ENCODE peak calls at places on chromosomes 5 and 9, in five cellular contexts. One of them, this sample, is unnamed.

GRCh38 chr5:72314571-72315172 is 5.4 kb downstream of the MRPS27 start:
- DNase-seq in bronchial epithelial cell: peak
- DNase-seq in T-helper 9 cell: no peak
- DNase-seq in endothelial cell: no peak
- DNase-seq in hepatocyte: peak
- DNase-seq in this sample: no peak

GRCh38 chr5:106258591-106259125 is 1412.1 kb downstream of the EFNA5 start:
- DNase-seq in bronchial epithelial cell: no peak
- DNase-seq in T-helper 9 cell: no peak
- DNase-seq in endothelial cell: no peak
- DNase-seq in hepatocyte: no peak
- DNase-seq in this sample: no peak

GRCh38 chr5:114411380-114411931 is 49.6 kb downstream of the KCNN2 start:
- DNase-seq in bronchial epithelial cell: no peak
- DNase-seq in T-helper 9 cell: no peak
- DNase-seq in endothelial cell: no peak
- DNase-seq in hepatocyte: peak
- DNase-seq in this sample: no peak

GRCh38 chr5:69331528-69332445 is 814 bp downstream of the CCDC125 start:
- DNase-seq in bronchial epithelial cell: peak
- DNase-seq in T-helper 9 cell: no peak
- DNase-seq in endothelial cell: no peak
- DNase-seq in hepatocyte: peak
- DNase-seq in this sample: no peak

GRCh38 chr5:172713113-172713808 is 57.7 kb downstream of the DUSP1 start:
- DNase-seq in bronchial epithelial cell: no peak
- DNase-seq in T-helper 9 cell: peak
- DNase-seq in endothelial cell: peak
- DNase-seq in hepatocyte: peak
- DNase-seq in this sample: no peak

GRCh38 chr9:131817627-131818026 is 77.8 kb upstream of the RAPGEF1 start:
- DNase-seq in bronchial epithelial cell: no peak
- DNase-seq in T-helper 9 cell: no peak
- DNase-seq in endothelial cell: no peak
- DNase-seq in hepatocyte: no peak
- DNase-seq in this sample: peak

GRCh38 chr5:67146574-67146973 is 50.0 kb downstream of the CD180 start:
- DNase-seq in bronchial epithelial cell: no peak
- DNase-seq in T-helper 9 cell: no peak
- DNase-seq in endothelial cell: no peak
- DNase-seq in hepatocyte: no peak
- DNase-seq in this sample: no peak

GRCh38 chr9:36210722-36211121 is 20.0 kb downstream of the CLTA start:
- DNase-seq in bronchial epithelial cell: no peak
- DNase-seq in T-helper 9 cell: no peak
- DNase-seq in endothelial cell: no peak
- DNase-seq in hepatocyte: no peak
- DNase-seq in this sample: no peak

GRCh38 chr5:104347119-104347708 is 784.6 kb upstream of the NUDT12 start:
- DNase-seq in bronchial epithelial cell: peak
- DNase-seq in T-helper 9 cell: no peak
- DNase-seq in endothelial cell: no peak
- DNase-seq in hepatocyte: peak
- DNase-seq in this sample: no peak

GRCh38 chr5:132265336-132266030 is 8.0 kb downstream of the PDLIM4 start:
- DNase-seq in bronchial epithelial cell: peak
- DNase-seq in T-helper 9 cell: no peak
- DNase-seq in endothelial cell: peak
- DNase-seq in hepatocyte: peak
- DNase-seq in this sample: no peak

GRCh38 chr9:14131353-14132088 is 182.4 kb downstream of the NFIB start:
- DNase-seq in bronchial epithelial cell: no peak
- DNase-seq in T-helper 9 cell: no peak
- DNase-seq in endothelial cell: no peak
- DNase-seq in hepatocyte: no peak
- DNase-seq in this sample: no peak

GRCh38 chr5:147453901-147454814 is 55.7 kb downstream of the DPYSL3 start:
- DNase-seq in bronchial epithelial cell: peak
- DNase-seq in T-helper 9 cell: peak
- DNase-seq in endothelial cell: peak
- DNase-seq in hepatocyte: peak
- DNase-seq in this sample: peak

GRCh38 chr5:118968925-118969375 is 19.4 kb downstream of the DTWD2 start:
- DNase-seq in bronchial epithelial cell: no peak
- DNase-seq in T-helper 9 cell: no peak
- DNase-seq in endothelial cell: no peak
- DNase-seq in hepatocyte: no peak
- DNase-seq in this sample: no peak

GRCh38 chr5:150904479-150905311 is at the start of gene ZNF300:
- DNase-seq in bronchial epithelial cell: peak
- DNase-seq in T-helper 9 cell: no peak
- DNase-seq in endothelial cell: peak
- DNase-seq in hepatocyte: peak
- DNase-seq in this sample: peak

GRCh38 chr5:72194846-72195245 is 87.6 kb downstream of the MAP1B start:
- DNase-seq in bronchial epithelial cell: no peak
- DNase-seq in T-helper 9 cell: no peak
- DNase-seq in endothelial cell: no peak
- DNase-seq in hepatocyte: no peak
- DNase-seq in this sample: no peak

GRCh38 chr9:109107402-109108240 is 12.1 kb downstream of the TMEM245 start:
- DNase-seq in bronchial epithelial cell: peak
- DNase-seq in T-helper 9 cell: no peak
- DNase-seq in endothelial cell: no peak
- DNase-seq in hepatocyte: peak
- DNase-seq in this sample: no peak

This sample was measured in NCI-H1930.